ENCODE peak calls at places on chromosomes 1 and 21, in ten cellular contexts. One of them, this sample, is unnamed.

GRCh38 chr1:147794570-147794969 is 34.2 kb upstream of the GJA5 start:
- DNase-seq in CD8-positive, alpha-beta T cell: no peak
- DNase-seq in left ventricle myocardium inferior: peak; percentile 35
- DNase-seq in ovary: no peak
- DNase-seq in heart right ventricle: peak; percentile 30
- DNase-seq in neural crest cell: no peak
- DNase-seq in dorsolateral prefrontal cortex: no peak
- DNase-seq in body of pancreas: no peak
- DNase-seq in omental fat pad: no peak
- DNase-seq in choroid plexus epithelial cell: no peak
- DNase-seq in this sample: no peak

GRCh38 chr1:31639543-31639942 is 5.1 kb downstream of the PEF1 start:
- DNase-seq in heart right ventricle: no peak
- DNase-seq in neural crest cell: no peak
- DNase-seq in choroid plexus epithelial cell: peak; percentile 85
- DNase-seq in ovary: no peak
- DNase-seq in left ventricle myocardium inferior: no peak
- DNase-seq in dorsolateral prefrontal cortex: no peak
- DNase-seq in CD8-positive, alpha-beta T cell: no peak
- DNase-seq in body of pancreas: no peak
- DNase-seq in omental fat pad: no peak
- DNase-seq in this sample: no peak

GRCh38 chr21:8989261-8989882 is 1532.0 kb upstream of the TPTE start:
- DNase-seq in heart right ventricle: no peak
- DNase-seq in body of pancreas: no peak
- DNase-seq in omental fat pad: no peak
- DNase-seq in ovary: no peak
- DNase-seq in neural crest cell: no peak
- DNase-seq in dorsolateral prefrontal cortex: no peak
- DNase-seq in left ventricle myocardium inferior: no peak
- DNase-seq in choroid plexus epithelial cell: no peak
- DNase-seq in CD8-positive, alpha-beta T cell: no peak
- DNase-seq in this sample: no peak

GRCh38 chr1:160860840-160861505 is 1.7 kb downstream of the CD244 start:
- DNase-seq in heart right ventricle: no peak
- DNase-seq in ovary: no peak
- DNase-seq in choroid plexus epithelial cell: no peak
- DNase-seq in dorsolateral prefrontal cortex: no peak
- DNase-seq in omental fat pad: no peak
- DNase-seq in body of pancreas: no peak
- DNase-seq in left ventricle myocardium inferior: no peak
- DNase-seq in CD8-positive, alpha-beta T cell: no peak
- DNase-seq in neural crest cell: no peak
- DNase-seq in this sample: no peak

GRCh38 chr1:185267701-185268100 is 49.3 kb downstream of the IVNS1ABP start:
- DNase-seq in omental fat pad: no peak
- DNase-seq in CD8-positive, alpha-beta T cell: no peak
- DNase-seq in neural crest cell: no peak
- DNase-seq in dorsolateral prefrontal cortex: no peak
- DNase-seq in ovary: no peak
- DNase-seq in left ventricle myocardium inferior: no peak
- DNase-seq in body of pancreas: no peak
- DNase-seq in heart right ventricle: no peak
- DNase-seq in choroid plexus epithelial cell: no peak
- DNase-seq in this sample: no peak

GRCh38 chr1:67888707-67889106 is 55.4 kb upstream of the GNG12 start:
- DNase-seq in omental fat pad: no peak
- DNase-seq in ovary: no peak
- DNase-seq in choroid plexus epithelial cell: peak; percentile 79
- DNase-seq in dorsolateral prefrontal cortex: no peak
- DNase-seq in heart right ventricle: no peak
- DNase-seq in CD8-positive, alpha-beta T cell: no peak
- DNase-seq in body of pancreas: no peak
- DNase-seq in neural crest cell: no peak
- DNase-seq in left ventricle myocardium inferior: no peak
- DNase-seq in this sample: no peak

GRCh38 chr1:38625939-38626338 is 233.6 kb downstream of the RRAGC start:
- DNase-seq in left ventricle myocardium inferior: no peak
- DNase-seq in ovary: no peak
- DNase-seq in heart right ventricle: no peak
- DNase-seq in choroid plexus epithelial cell: no peak
- DNase-seq in CD8-positive, alpha-beta T cell: no peak
- DNase-seq in dorsolateral prefrontal cortex: no peak
- DNase-seq in body of pancreas: no peak
- DNase-seq in neural crest cell: no peak
- DNase-seq in omental fat pad: no peak
- DNase-seq in this sample: no peak

GRCh38 chr1:62882161-62882560 is 98.2 kb downstream of the ATG4C start:
- DNase-seq in ovary: no peak
- DNase-seq in choroid plexus epithelial cell: no peak
- DNase-seq in omental fat pad: no peak
- DNase-seq in body of pancreas: no peak
- DNase-seq in neural crest cell: peak; percentile 15
- DNase-seq in dorsolateral prefrontal cortex: no peak
- DNase-seq in CD8-positive, alpha-beta T cell: no peak
- DNase-seq in left ventricle myocardium inferior: no peak
- DNase-seq in heart right ventricle: no peak
- DNase-seq in this sample: no peak

GRCh38 chr1:204085876-204086275 is 13.0 kb downstream of the SOX13 start:
- DNase-seq in choroid plexus epithelial cell: no peak
- DNase-seq in neural crest cell: no peak
- DNase-seq in omental fat pad: no peak
- DNase-seq in CD8-positive, alpha-beta T cell: no peak
- DNase-seq in ovary: no peak
- DNase-seq in heart right ventricle: no peak
- DNase-seq in left ventricle myocardium inferior: no peak
- DNase-seq in dorsolateral prefrontal cortex: no peak
- DNase-seq in body of pancreas: no peak
- DNase-seq in this sample: no peak

GRCh38 chr21:36035381-36035791 is 24.9 kb downstream of the SETD4 start:
- DNase-seq in body of pancreas: peak; percentile 17
- DNase-seq in dorsolateral prefrontal cortex: no peak
- DNase-seq in left ventricle myocardium inferior: no peak
- DNase-seq in ovary: no peak
- DNase-seq in neural crest cell: no peak
- DNase-seq in heart right ventricle: no peak
- DNase-seq in choroid plexus epithelial cell: no peak
- DNase-seq in CD8-positive, alpha-beta T cell: no peak
- DNase-seq in omental fat pad: no peak
- DNase-seq in this sample: no peak

GRCh38 chr1:2233997-2234761 is 6.1 kb downstream of the SKI start:
- DNase-seq in neural crest cell: no peak
- DNase-seq in heart right ventricle: peak; percentile 87
- DNase-seq in dorsolateral prefrontal cortex: peak; percentile 73
- DNase-seq in choroid plexus epithelial cell: peak; percentile 94
- DNase-seq in left ventricle myocardium inferior: peak; percentile 89
- DNase-seq in omental fat pad: peak; percentile 62
- DNase-seq in CD8-positive, alpha-beta T cell: peak; percentile 62
- DNase-seq in ovary: peak; percentile 87
- DNase-seq in body of pancreas: peak; percentile 76
- DNase-seq in this sample: no peak

GRCh38 chr21:26297856-26298255 is 127.3 kb upstream of the APP start:
- DNase-seq in omental fat pad: no peak
- DNase-seq in heart right ventricle: no peak
- DNase-seq in ovary: no peak
- DNase-seq in neural crest cell: no peak
- DNase-seq in left ventricle myocardium inferior: no peak
- DNase-seq in body of pancreas: no peak
- DNase-seq in choroid plexus epithelial cell: no peak
- DNase-seq in CD8-positive, alpha-beta T cell: no peak
- DNase-seq in dorsolateral prefrontal cortex: no peak
- DNase-seq in this sample: no peak

GRCh38 chr1:40040511-40041465 is at the start of gene CAP1:
- DNase-seq in choroid plexus epithelial cell: peak; percentile 99
- DNase-seq in neural crest cell: peak; percentile 99
- DNase-seq in body of pancreas: peak; percentile 100
- DNase-seq in omental fat pad: peak; percentile 96
- DNase-seq in ovary: peak; percentile 99
- DNase-seq in left ventricle myocardium inferior: peak; percentile 99
- DNase-seq in dorsolateral prefrontal cortex: peak; percentile 99
- DNase-seq in heart right ventricle: peak; percentile 100
- DNase-seq in CD8-positive, alpha-beta T cell: peak; percentile 100
- DNase-seq in this sample: peak; percentile 99

GRCh38 chr1:40041466-40041838 is 923 bp downstream of the CAP1 start:
- DNase-seq in choroid plexus epithelial cell: no peak
- DNase-seq in ovary: no peak
- DNase-seq in body of pancreas: no peak
- DNase-seq in CD8-positive, alpha-beta T cell: no peak
- DNase-seq in dorsolateral prefrontal cortex: no peak
- DNase-seq in heart right ventricle: no peak
- DNase-seq in neural crest cell: no peak
- DNase-seq in omental fat pad: no peak
- DNase-seq in left ventricle myocardium inferior: no peak
- DNase-seq in this sample: no peak

GRCh38 chr1:40039757-40040510 is 595 bp upstream of the CAP1 start:
- DNase-seq in CD8-positive, alpha-beta T cell: peak; percentile 64
- DNase-seq in heart right ventricle: peak; percentile 88
- DNase-seq in body of pancreas: peak; percentile 72
- DNase-seq in neural crest cell: peak; percentile 38
- DNase-seq in omental fat pad: peak; percentile 45
- DNase-seq in choroid plexus epithelial cell: peak; percentile 90
- DNase-seq in dorsolateral prefrontal cortex: peak; percentile 75
- DNase-seq in left ventricle myocardium inferior: peak; percentile 92
- DNase-seq in ovary: peak; percentile 79
- DNase-seq in this sample: peak; percentile 60

GRCh38 chr1:40038693-40039092 is 1.8 kb upstream of the CAP1 start:
- DNase-seq in ovary: no peak
- DNase-seq in CD8-positive, alpha-beta T cell: no peak
- DNase-seq in neural crest cell: no peak
- DNase-seq in heart right ventricle: no peak
- DNase-seq in omental fat pad: no peak
- DNase-seq in choroid plexus epithelial cell: no peak
- DNase-seq in left ventricle myocardium inferior: no peak
- DNase-seq in dorsolateral prefrontal cortex: no peak
- DNase-seq in body of pancreas: no peak
- DNase-seq in this sample: no peak

DNA sequence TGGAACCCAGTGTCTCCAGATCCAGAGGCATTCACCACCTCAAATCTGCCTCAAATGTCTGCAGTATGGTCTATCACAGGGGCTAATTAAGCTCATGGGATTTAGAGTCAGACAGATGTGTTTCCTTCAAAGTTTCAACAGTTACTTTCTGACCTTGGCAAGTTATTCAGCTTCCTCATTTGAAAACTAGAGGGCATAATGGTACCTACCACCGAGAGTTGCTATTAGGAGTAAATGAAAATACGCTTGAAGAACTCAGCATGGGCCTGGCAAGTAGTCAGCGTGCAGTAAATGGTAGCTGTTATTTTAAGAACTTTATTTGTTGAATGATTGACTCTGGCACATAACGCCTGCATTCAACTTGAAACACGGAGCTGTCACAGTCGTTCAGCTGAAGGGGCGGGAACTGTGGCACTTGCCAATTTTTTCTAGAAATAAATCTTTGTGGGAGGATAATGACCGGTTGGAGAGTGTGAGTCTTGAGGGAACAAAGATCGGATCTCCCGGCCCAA is 1.2 kb upstream of the CAP1 start:
- DNase-seq in left ventricle myocardium inferior: no peak
- DNase-seq in choroid plexus epithelial cell: peak; percentile 68
- DNase-seq in body of pancreas: peak; percentile 47
- DNase-seq in neural crest cell: no peak
- DNase-seq in heart right ventricle: no peak
- DNase-seq in omental fat pad: no peak
- DNase-seq in dorsolateral prefrontal cortex: no peak
- DNase-seq in CD8-positive, alpha-beta T cell: no peak
- DNase-seq in ovary: no peak
- DNase-seq in this sample: no peak
- TF ChIP-seq CTCF in left ventricle myocardium inferior: no peak
- TF ChIP-seq CTCF in choroid plexus epithelial cell: peak; percentile 20
- TF ChIP-seq CTCF in body of pancreas: no peak
- TF ChIP-seq CTCF in neural crest cell: peak; percentile 28
- TF ChIP-seq CTCF in heart right ventricle: no peak
- TF ChIP-seq CTCF in omental fat pad: no peak
- TF ChIP-seq CTCF in dorsolateral prefrontal cortex: peak; percentile 29
- TF ChIP-seq CTCF in CD8-positive, alpha-beta T cell: no peak
- TF ChIP-seq CTCF in ovary: no peak
- TF ChIP-seq CTCF in this sample: no peak

DNA sequence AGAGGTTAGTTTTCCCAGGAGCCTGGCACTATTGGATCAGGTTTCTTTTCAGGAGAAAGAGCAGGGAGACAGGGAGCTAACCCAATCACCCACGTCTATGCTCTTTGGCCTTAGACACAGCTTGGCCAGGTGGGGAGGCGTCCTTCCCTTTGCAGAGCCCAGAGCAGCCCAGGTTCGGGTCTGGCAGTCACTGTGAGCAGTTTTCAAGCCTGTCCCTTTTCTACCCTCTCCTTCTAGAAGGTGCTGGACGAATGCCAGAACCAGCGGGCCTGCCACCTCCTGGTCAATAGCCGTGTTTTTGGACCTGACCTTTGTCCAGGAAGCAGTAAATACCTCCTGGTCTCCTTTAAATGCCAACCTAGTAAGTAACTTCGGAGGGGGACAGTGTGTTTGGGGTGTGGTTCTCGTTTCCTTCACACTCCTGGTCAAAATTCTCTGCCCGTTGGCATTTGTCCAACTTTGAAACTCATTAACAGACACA is 44.9 kb downstream of the EVA1C start:
- DNase-seq in ovary: peak; percentile 48
- DNase-seq in neural crest cell: no peak
- DNase-seq in dorsolateral prefrontal cortex: no peak
- DNase-seq in body of pancreas: peak; percentile 74
- DNase-seq in CD8-positive, alpha-beta T cell: no peak
- DNase-seq in omental fat pad: no peak
- DNase-seq in left ventricle myocardium inferior: peak; percentile 43
- DNase-seq in choroid plexus epithelial cell: peak; percentile 26
- DNase-seq in heart right ventricle: peak; percentile 36
- DNase-seq in this sample: no peak
- TF ChIP-seq CTCF in ovary: no peak
- TF ChIP-seq CTCF in neural crest cell: no peak
- TF ChIP-seq CTCF in dorsolateral prefrontal cortex: no peak
- TF ChIP-seq CTCF in body of pancreas: peak; percentile 30
- TF ChIP-seq CTCF in CD8-positive, alpha-beta T cell: no peak
- TF ChIP-seq CTCF in omental fat pad: no peak
- TF ChIP-seq CTCF in left ventricle myocardium inferior: no peak
- TF ChIP-seq CTCF in choroid plexus epithelial cell: no peak
- TF ChIP-seq CTCF in heart right ventricle: peak; percentile 19
- TF ChIP-seq CTCF in this sample: no peak

GRCh38 chr1:11908139-11909021 is 17.8 kb downstream of the KIAA2013 start:
- DNase-seq in CD8-positive, alpha-beta T cell: peak; percentile 77
- DNase-seq in left ventricle myocardium inferior: peak; percentile 76
- DNase-seq in dorsolateral prefrontal cortex: peak; percentile 85
- DNase-seq in ovary: peak; percentile 91
- DNase-seq in heart right ventricle: peak; percentile 72
- DNase-seq in body of pancreas: peak; percentile 96
- DNase-seq in neural crest cell: peak; percentile 64
- DNase-seq in omental fat pad: peak; percentile 47
- DNase-seq in choroid plexus epithelial cell: peak; percentile 98
- DNase-seq in this sample: peak; percentile 80
- TF ChIP-seq CTCF in CD8-positive, alpha-beta T cell: no peak
- TF ChIP-seq CTCF in left ventricle myocardium inferior: no peak
- TF ChIP-seq CTCF in dorsolateral prefrontal cortex: no peak
- TF ChIP-seq CTCF in ovary: peak; percentile 29
- TF ChIP-seq CTCF in heart right ventricle: no peak
- TF ChIP-seq CTCF in body of pancreas: no peak
- TF ChIP-seq CTCF in neural crest cell: no peak
- TF ChIP-seq CTCF in omental fat pad: no peak
- TF ChIP-seq CTCF in choroid plexus epithelial cell: no peak
- TF ChIP-seq CTCF in this sample: no peak

DNA sequence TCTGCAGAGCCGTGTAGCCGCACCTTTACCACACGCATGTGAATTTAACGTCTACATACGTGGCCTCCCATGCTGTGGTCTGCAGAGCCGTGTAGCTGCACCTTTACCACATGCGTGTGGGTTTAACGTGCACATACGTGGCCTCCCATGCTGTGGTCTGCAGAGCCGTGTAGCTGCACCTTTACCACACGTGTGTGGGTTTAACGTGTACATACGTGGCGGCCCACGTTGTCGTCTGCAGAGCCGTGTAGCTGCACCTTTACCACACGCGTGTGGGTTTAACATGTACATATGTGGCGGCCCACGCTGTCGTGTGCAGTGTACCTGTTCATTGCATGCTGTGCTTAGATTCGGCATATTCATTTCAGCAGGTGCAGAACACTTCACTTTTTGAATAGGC is 17.5 kb downstream of the DFFB start:
- DNase-seq in heart right ventricle: no peak
- DNase-seq in body of pancreas: no peak
- DNase-seq in ovary: no peak
- DNase-seq in CD8-positive, alpha-beta T cell: no peak
- DNase-seq in dorsolateral prefrontal cortex: no peak
- DNase-seq in omental fat pad: no peak
- DNase-seq in choroid plexus epithelial cell: no peak
- DNase-seq in neural crest cell: no peak
- DNase-seq in left ventricle myocardium inferior: no peak
- DNase-seq in this sample: no peak
- TF ChIP-seq CTCF in heart right ventricle: no peak
- TF ChIP-seq CTCF in body of pancreas: no peak
- TF ChIP-seq CTCF in ovary: no peak
- TF ChIP-seq CTCF in CD8-positive, alpha-beta T cell: no peak
- TF ChIP-seq CTCF in dorsolateral prefrontal cortex: no peak
- TF ChIP-seq CTCF in omental fat pad: no peak
- TF ChIP-seq CTCF in choroid plexus epithelial cell: no peak
- TF ChIP-seq CTCF in neural crest cell: no peak
- TF ChIP-seq CTCF in left ventricle myocardium inferior: no peak
- TF ChIP-seq CTCF in this sample: no peak